ENCODE peak calls at places on chromosomes 2 and 18, in seven cellular contexts. P is SK-MEL-5, I is HTR-8/SVneo, M is sigmoid colon, U is COR-L47, L is putamen, H is NCI-H2029. Z is an unnamed sample.

GRCh38 chr2:109379507-109379906 is 234.3 kb downstream of the SEPTIN10 start:
- DNase-seq in P (no peak), I (no peak), M (peak; percentile 34), U (no peak), L (no peak), H (no peak), Z (no peak)

GRCh38 chr2:216394888-216395287 is 17.4 kb upstream of the SMARCAL1 start:
- DNase-seq in P (no peak), I (no peak), M (no peak), U (no peak), L (no peak), H (no peak), Z (no peak)

GRCh38 chr2:42136832-42137821 is 32.0 kb upstream of the EML4 start:
- DNase-seq in P (no peak), I (no peak), M (no peak), U (no peak), L (no peak), H (no peak), Z (no peak)

GRCh38 chr2:45649855-45650806 is 1.3 kb upstream of the PRKCE start:
- DNase-seq in P (peak; percentile 48), I (peak; percentile 52), M (peak; percentile 92), U (no peak), L (peak; percentile 52), H (no peak), Z (peak; percentile 46)

GRCh38 chr2:15059870-15060617 is 427.5 kb downstream of the LRATD1 start:
- DNase-seq in P (no peak), I (no peak), M (no peak), U (no peak), L (peak; percentile 15), H (peak; percentile 20), Z (no peak)

GRCh38 chr2:171347158-171347557 is 86.6 kb downstream of the METTL8 start:
- DNase-seq in P (no peak), I (no peak), M (no peak), U (no peak), L (no peak), H (no peak), Z (peak; percentile 13)

GRCh38 chr2:189287982-189288494 is 108.5 kb upstream of the COL5A2 start:
- DNase-seq in P (peak; percentile 81), I (peak; percentile 61), M (no peak), U (no peak), L (peak; percentile 18), H (peak; percentile 13), Z (peak; percentile 12)

GRCh38 chr2:117738991-117739839 is 75.3 kb upstream of the DDX18 start:
- DNase-seq in P (no peak), I (no peak), M (no peak), U (no peak), L (no peak), H (no peak), Z (no peak)

GRCh38 chr18:7568426-7568825 is 1.3 kb downstream of the PTPRM start:
- DNase-seq in P (peak; percentile 21), I (peak; percentile 32), M (peak; percentile 71), U (peak; percentile 68), L (no peak), H (no peak), Z (peak; percentile 22)

GRCh38 chr18:35582899-35583558 is 1.5 kb downstream of the GALNT1 start:
- DNase-seq in P (no peak), I (no peak), M (no peak), U (peak; percentile 51), L (no peak), H (peak; percentile 54), Z (peak; percentile 27)

GRCh38 chr2:231523451-231524266 is 6.6 kb downstream of the NMUR1 start:
- DNase-seq in P (no peak), I (no peak), M (peak; percentile 53), U (no peak), L (no peak), H (no peak), Z (no peak)

GRCh38 chr2:97911210-97911921 is 84.4 kb downstream of the TMEM131 start:
- DNase-seq in P (no peak), I (no peak), M (no peak), U (no peak), L (no peak), H (no peak), Z (no peak)

Z was measured in Ammon's horn.